ENCODE peak calls at places on chromosome 12, in five cellular contexts. H is left ventricle myocardium inferior, L is sigmoid colon, F is cardiac fibroblast, C is AG09319. X is an unnamed sample.

GRCh38 chr12:65886996-65887395 is 62.7 kb downstream of the HMGA2 start:
- DNase-seq in L (no peak), C (no peak), H (no peak), F (peak; percentile 56), X (no peak)

GRCh38 chr12:11545438-11546330 is 103.8 kb upstream of the ETV6 start:
- DNase-seq in L (no peak), H (no peak), C (no peak), F (peak; percentile 23), X (no peak)

GRCh38 chr12:39499296-39499695 is 56.4 kb upstream of the KIF21A start:
- DNase-seq in L (no peak), C (no peak), H (no peak), F (peak; percentile 40), X (no peak)

GRCh38 chr12:65962921-65963883 is 138.9 kb downstream of the HMGA2 start:
- DNase-seq in F (peak; percentile 47), H (no peak), L (no peak), C (no peak), X (no peak)

GRCh38 chr12:132282950-132283771 is 46.2 kb downstream of the GALNT9 start:
- DNase-seq in F (no peak), C (no peak), H (no peak), L (no peak), X (no peak)

GRCh38 chr12:79119796-79120195 is 255.2 kb downstream of the SYT1 start:
- DNase-seq in F (no peak), C (no peak), L (no peak), H (no peak), X (no peak)

GRCh38 chr12:19437996-19438395 is 1.3 kb upstream of the AEBP2 start:
- DNase-seq in L (no peak), C (no peak), H (no peak), F (no peak), X (no peak)

GRCh38 chr12:109944975-109945374 is 44.9 kb downstream of the TCHP start:
- DNase-seq in F (peak; percentile 64), H (no peak), L (no peak), C (no peak), X (no peak)

GRCh38 chr12:92294676-92295440 is 149.2 kb upstream of the BTG1 start:
- DNase-seq in L (no peak), C (no peak), H (no peak), F (no peak), X (no peak)

GRCh38 chr12:46702581-46703344 is 123.0 kb downstream of the SLC38A4 start:
- DNase-seq in H (no peak), F (peak; percentile 72), C (no peak), L (no peak), X (no peak)

GRCh38 chr12:103128862-103129501 is 171.5 kb downstream of the ASCL1 start:
- DNase-seq in F (no peak), C (no peak), L (no peak), H (no peak), X (no peak)

GRCh38 chr12:75944097-75944904 is 87.3 kb downstream of the PHLDA1 start:
- DNase-seq in C (peak; percentile 44), H (no peak), L (no peak), F (peak; percentile 94), X (no peak)

GRCh38 chr12:76101739-76102385 is 17.4 kb upstream of the NAP1L1 start:
- DNase-seq in H (no peak), C (no peak), L (no peak), F (no peak), X (no peak)

GRCh38 chr12:115922952-115923564 is 354.4 kb downstream of the MED13L start:
- DNase-seq in F (peak; percentile 27), C (no peak), L (no peak), H (no peak), X (no peak)

GRCh38 chr12:75526655-75527511 is 15.5 kb upstream of the KRR1 start:
- DNase-seq in C (no peak), L (peak; percentile 47), F (peak; percentile 85), H (no peak), X (no peak)

GRCh38 chr12:109595321-109595902 is 21.8 kb downstream of the MVK start:
- DNase-seq in C (no peak), F (no peak), L (no peak), H (no peak), X (no peak)

GRCh38 chr12:3931721-3932120 is 58.5 kb upstream of the PARP11 start:
- DNase-seq in F (no peak), L (no peak), C (no peak), H (no peak), X (no peak)

GRCh38 chr12:118061876-118062791 is 1.2 kb upstream of the WSB2 start:
- DNase-seq in C (no peak), H (peak; percentile 29), F (peak; percentile 63), L (peak; percentile 78), X (no peak)

GRCh38 chr12:1913377-1914115 is 4.9 kb downstream of the CACNA2D4 start:
- DNase-seq in C (no peak), F (no peak), L (no peak), H (no peak), X (no peak)

GRCh38 chr12:115938794-115939377 is 338.6 kb downstream of the MED13L start:
- DNase-seq in C (no peak), H (no peak), L (no peak), F (no peak), X (no peak)

GRCh38 chr12:39354955-39355354 is 88.0 kb downstream of the KIF21A start:
- DNase-seq in H (no peak), L (no peak), F (no peak), C (no peak), X (no peak)

GRCh38 chr12:3704512-3705348 is 48.2 kb downstream of the CRACR2A start:
- DNase-seq in H (no peak), C (no peak), F (peak; percentile 65), L (no peak), X (no peak)

GRCh38 chr12:76586764-76587395 is 27.3 kb upstream of the OSBPL8 start:
- DNase-seq in F (peak; percentile 76), L (no peak), C (no peak), H (no peak), X (no peak)

GRCh38 chr12:102911320-102911719 is 5.7 kb downstream of the PAH start:
- DNase-seq in L (no peak), F (no peak), H (no peak), C (no peak), X (no peak)

GRCh38 chr12:123363385-123363742 is 1.3 kb downstream of the SBNO1 start:
- DNase-seq in H (no peak), L (no peak), C (no peak), F (no peak), X (no peak)

GRCh38 chr12:95202691-95203476 is 14.4 kb downstream of the FGD6 start:
- DNase-seq in C (no peak), F (peak; percentile 34), H (no peak), L (no peak), X (no peak)

GRCh38 chr12:87816186-87816585 is 213.0 kb downstream of the C12orf50 start:
- DNase-seq in H (no peak), C (peak; percentile 29), L (no peak), F (peak; percentile 62), X (no peak)

GRCh38 chr12:48980389-48980952 is 2.3 kb downstream of the WNT1 start:
- DNase-seq in F (no peak), L (no peak), C (no peak), H (no peak), X (no peak)

GRCh38 chr12:12467701-12468218 is 94.9 kb downstream of the DUSP16 start:
- DNase-seq in H (no peak), L (no peak), C (no peak), F (no peak), X (no peak)

GRCh38 chr12:25840678-25841077 is 117.8 kb upstream of the RASSF8 start:
- DNase-seq in L (no peak), C (no peak), H (no peak), F (peak; percentile 90), X (no peak)

GRCh38 chr12:104263580-104264358 is 39.8 kb upstream of the EID3 start:
- DNase-seq in C (peak; percentile 54), H (no peak), L (no peak), F (peak; percentile 58), X (no peak)

GRCh38 chr12:101552277-101552676 is 42.5 kb upstream of the MYBPC1 start:
- DNase-seq in H (no peak), F (peak; percentile 38), L (no peak), C (peak; percentile 15), X (no peak)

DNA sequence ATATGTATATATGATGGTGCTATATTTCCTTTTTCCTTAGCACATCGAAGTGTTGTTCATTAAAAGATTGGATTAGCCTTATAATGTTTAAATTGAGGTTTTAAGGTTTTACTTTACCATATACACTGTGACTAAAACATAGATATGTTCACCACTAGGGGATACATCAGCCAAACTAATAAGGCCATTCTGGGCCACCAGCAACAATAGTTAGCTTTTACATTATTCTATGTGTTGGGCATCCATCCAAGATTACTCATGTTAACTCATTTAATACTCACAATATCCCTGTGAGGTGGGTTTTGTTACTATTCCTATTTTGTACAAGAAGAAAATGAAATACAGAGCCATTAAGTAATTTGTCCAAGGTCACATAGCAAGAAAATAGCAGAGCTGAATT is 202.6 kb upstream of the AVPR1A start:
- DNase-seq in H (no peak), C (no peak), F (peak; percentile 55), L (no peak), X (no peak)
- TF ChIP-seq CTCF in H (no peak), C (no peak), F (peak; percentile 20), L (no peak), X (no peak)

GRCh38 chr12:70824511-70824910 is 96.0 kb downstream of the PTPRR start:
- DNase-seq in H (no peak), L (no peak), F (no peak), C (no peak), X (no peak)

GRCh38 chr12:70826156-70826555 is 94.4 kb downstream of the PTPRR start:
- DNase-seq in H (no peak), F (no peak), C (no peak), L (no peak), X (no peak)

GRCh38 chr12:70828391-70828790 is 92.1 kb downstream of the PTPRR start:
- DNase-seq in F (peak; percentile 86), C (no peak), L (no peak), H (no peak), X (no peak)

GRCh38 chr12:70822431-70822830 is 98.1 kb downstream of the PTPRR start:
- DNase-seq in C (no peak), L (no peak), H (no peak), F (no peak), X (no peak)

GRCh38 chr12:70823182-70823976 is 97.2 kb downstream of the PTPRR start:
- DNase-seq in L (no peak), H (no peak), C (no peak), F (peak; percentile 25), X (no peak)
- TF ChIP-seq CTCF in L (no peak), H (no peak), C (no peak), F (peak; percentile 3), X (no peak)

GRCh38 chr12:54300732-54301427 is at the start of gene NFE2:
- DNase-seq in H (peak; percentile 37), L (no peak), C (no peak), F (peak; percentile 52), X (peak; percentile 76)
- TF ChIP-seq CTCF in H (no peak), L (no peak), C (peak; percentile 5), F (no peak), X (peak; percentile 28)

DNA sequence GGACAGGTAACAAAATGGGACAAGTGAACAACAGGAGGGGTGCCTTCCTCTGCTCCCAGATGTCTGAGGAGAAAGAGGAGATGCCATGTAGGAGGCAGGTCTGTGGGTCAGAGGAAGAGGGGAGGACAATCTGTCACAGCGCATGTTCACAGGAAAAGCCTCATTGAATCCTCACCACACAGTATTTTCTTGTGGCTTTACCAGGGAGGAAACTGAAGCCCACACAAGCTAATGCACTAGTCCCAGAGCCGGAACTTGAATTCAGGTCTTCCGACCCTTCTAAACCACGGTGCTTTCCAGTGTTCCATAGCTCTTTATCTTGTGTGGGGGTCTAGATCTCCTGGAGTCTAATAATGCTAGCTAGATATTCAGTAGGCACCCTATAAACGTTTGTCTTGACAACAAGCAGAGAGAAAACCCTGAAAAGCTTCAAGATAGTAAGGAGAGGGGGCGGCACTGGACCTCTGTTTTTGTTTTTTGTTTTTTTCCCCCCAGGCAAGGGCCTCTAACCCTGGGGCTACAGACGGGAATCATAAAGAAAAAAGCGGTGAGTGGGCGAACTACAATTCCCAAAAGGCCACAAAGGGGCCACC is 374 bp upstream of the SHMT2 start:
- DNase-seq in L (no peak), F (no peak), C (no peak), H (no peak), X (no peak)
- TF ChIP-seq CTCF in L (peak; percentile 24), F (no peak), C (no peak), H (peak; percentile 39), X (peak; percentile 14)